ENCODE peak calls at places on chromosomes 2 and 18, in four cellular contexts. One of them, this sample, is unnamed.

GRCh38 chr2:82339805-82340204 is 2035.3 kb upstream of the LRRTM1 start:
- DNase-seq in HepG2: no peak
- DNase-seq in WTC11: no peak
- DNase-seq in K562: no peak
- DNase-seq in this sample: no peak

GRCh38 chr2:233122541-233122940 is 62.4 kb downstream of the INPP5D start:
- DNase-seq in HepG2: no peak
- DNase-seq in WTC11: no peak
- DNase-seq in K562: no peak
- DNase-seq in this sample: no peak

GRCh38 chr2:62458206-62459035 is 47.6 kb downstream of the TMEM17 start:
- DNase-seq in HepG2: no peak
- DNase-seq in WTC11: no peak
- DNase-seq in K562: no peak
- DNase-seq in this sample: no peak

GRCh38 chr2:222743263-222743865 is 71.9 kb downstream of the MOGAT1 start:
- DNase-seq in HepG2: no peak
- DNase-seq in WTC11: no peak
- DNase-seq in K562: no peak
- DNase-seq in this sample: no peak

GRCh38 chr2:9169310-9170107 is 37.1 kb upstream of the ASAP2 start:
- DNase-seq in HepG2: no peak
- DNase-seq in WTC11: no peak
- DNase-seq in K562: no peak
- DNase-seq in this sample: no peak

GRCh38 chr18:55588001-55588875 is at the start of gene TCF4:
- DNase-seq in HepG2: no peak
- DNase-seq in WTC11: peak
- DNase-seq in K562: peak
- DNase-seq in this sample: no peak

GRCh38 chr18:7809455-7809854 is 242.3 kb downstream of the PTPRM start:
- DNase-seq in HepG2: no peak
- DNase-seq in WTC11: no peak
- DNase-seq in K562: no peak
- DNase-seq in this sample: no peak

GRCh38 chr2:232310189-232310588 is 68.4 kb upstream of the ALPP start:
- DNase-seq in HepG2: no peak
- DNase-seq in WTC11: no peak
- DNase-seq in K562: no peak
- DNase-seq in this sample: no peak

GRCh38 chr2:69237070-69237670 is 149.9 kb downstream of the GFPT1 start:
- DNase-seq in HepG2: no peak
- DNase-seq in WTC11: no peak
- DNase-seq in K562: no peak
- DNase-seq in this sample: no peak

GRCh38 chr2:186460465-186460864 is 25.6 kb upstream of the ZC3H15 start:
- DNase-seq in HepG2: peak
- DNase-seq in WTC11: no peak
- DNase-seq in K562: no peak
- DNase-seq in this sample: no peak

GRCh38 chr18:22813648-22814328 is 119.3 kb upstream of the RBBP8 start:
- DNase-seq in HepG2: peak
- DNase-seq in WTC11: no peak
- DNase-seq in K562: peak
- DNase-seq in this sample: no peak

GRCh38 chr2:178333851-178334250 is 117.1 kb downstream of the PRKRA start:
- DNase-seq in HepG2: no peak
- DNase-seq in WTC11: no peak
- DNase-seq in K562: no peak
- DNase-seq in this sample: no peak

GRCh38 chr2:183519371-183520056 is 395.3 kb downstream of the NUP35 start:
- DNase-seq in HepG2: no peak
- DNase-seq in WTC11: no peak
- DNase-seq in K562: no peak
- DNase-seq in this sample: no peak

GRCh38 chr18:23071285-23071684 is 64.0 kb upstream of the CABLES1 start:
- DNase-seq in HepG2: no peak
- DNase-seq in WTC11: no peak
- DNase-seq in K562: no peak
- DNase-seq in this sample: peak

GRCh38 chr2:238493411-238493810 is 66.7 kb downstream of the ASB1 start:
- DNase-seq in HepG2: no peak
- DNase-seq in WTC11: no peak
- DNase-seq in K562: no peak
- DNase-seq in this sample: no peak

GRCh38 chr18:75681538-75682115 is 254.1 kb upstream of the SMIM21 start:
- DNase-seq in HepG2: no peak
- DNase-seq in WTC11: no peak
- DNase-seq in K562: no peak
- DNase-seq in this sample: no peak

GRCh38 chr18:75679347-75679746 is 251.8 kb upstream of the SMIM21 start:
- DNase-seq in HepG2: no peak
- DNase-seq in WTC11: no peak
- DNase-seq in K562: no peak
- DNase-seq in this sample: no peak

GRCh38 chr18:75683426-75683825 is 255.9 kb upstream of the SMIM21 start:
- DNase-seq in HepG2: no peak
- DNase-seq in WTC11: no peak
- DNase-seq in K562: no peak
- DNase-seq in this sample: no peak

DNA sequence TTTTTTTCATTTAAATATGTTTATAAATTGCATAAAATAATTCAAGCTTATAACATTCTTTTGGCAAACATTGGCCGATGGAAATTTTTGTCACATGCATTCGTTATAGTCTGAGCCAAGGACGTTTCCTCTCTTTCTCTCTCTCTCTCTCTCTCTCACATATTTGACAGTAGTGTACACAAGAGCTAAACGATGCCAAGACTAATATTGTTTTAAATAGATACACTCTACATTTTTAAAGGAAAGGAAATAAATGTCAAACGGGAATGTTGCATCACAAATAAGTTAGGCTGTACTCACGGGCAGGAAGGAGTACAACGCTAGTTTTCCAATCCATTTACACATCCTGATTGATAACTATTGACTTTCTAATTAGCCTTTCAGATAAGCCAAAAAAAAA is 251.2 kb upstream of the SMIM21 start:
- DNase-seq in HepG2: no peak
- DNase-seq in WTC11: no peak
- DNase-seq in K562: no peak
- DNase-seq in this sample: no peak
- TF ChIP-seq TCF7 in HepG2: no peak
- TF ChIP-seq TCF7 in WTC11: no peak
- TF ChIP-seq TCF7 in K562: no peak
- TF ChIP-seq TCF7 in this sample: no peak

GRCh38 chr2:111244864-111245263 is 124.2 kb downstream of the BCL2L11 start:
- DNase-seq in HepG2: no peak
- DNase-seq in WTC11: no peak
- DNase-seq in K562: no peak
- DNase-seq in this sample: no peak
- TF ChIP-seq CREB1 in HepG2: no peak
- TF ChIP-seq CREB1 in WTC11: no peak
- TF ChIP-seq CREB1 in K562: no peak
- TF ChIP-seq CREB1 in this sample: no peak

GRCh38 chr2:200860092-200860795 is 4.2 kb downstream of the CLK1 start:
- DNase-seq in HepG2: no peak
- DNase-seq in WTC11: no peak
- DNase-seq in K562: no peak
- DNase-seq in this sample: no peak
- TF ChIP-seq TCF7 in HepG2: no peak
- TF ChIP-seq TCF7 in WTC11: no peak
- TF ChIP-seq TCF7 in K562: no peak
- TF ChIP-seq TCF7 in this sample: no peak

GRCh38 chr2:197102202-197102601 is 175.7 kb upstream of the PGAP1 start:
- DNase-seq in HepG2: no peak
- DNase-seq in WTC11: no peak
- DNase-seq in K562: no peak
- DNase-seq in this sample: no peak
- TF ChIP-seq CREB1 in HepG2: no peak
- TF ChIP-seq CREB1 in WTC11: no peak
- TF ChIP-seq CREB1 in K562: no peak
- TF ChIP-seq CREB1 in this sample: no peak

DNA sequence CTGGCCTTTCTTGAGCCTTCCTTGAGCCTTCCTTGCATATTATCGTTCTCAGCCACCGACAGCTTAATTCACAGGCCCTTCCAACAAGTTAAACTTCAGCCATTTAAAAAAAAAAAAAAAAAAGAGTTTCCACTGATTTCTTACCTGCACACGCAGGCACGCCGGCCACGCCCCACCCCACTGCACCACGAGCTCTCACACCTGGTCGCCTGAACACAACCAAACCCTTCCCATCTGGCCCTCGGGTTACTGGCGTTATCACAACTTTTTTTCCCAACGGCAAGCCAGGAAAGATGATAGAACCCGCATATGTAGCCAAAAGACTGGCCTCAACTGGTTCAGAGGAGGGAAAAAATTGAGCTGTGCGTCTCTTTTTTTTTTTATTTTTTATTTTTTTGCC is 23.2 kb downstream of the BCL11A start:
- DNase-seq in HepG2: no peak
- DNase-seq in WTC11: no peak
- DNase-seq in K562: no peak
- DNase-seq in this sample: no peak
- TF ChIP-seq TCF7 in HepG2: no peak
- TF ChIP-seq TCF7 in WTC11: no peak
- TF ChIP-seq TCF7 in K562: no peak
- TF ChIP-seq TCF7 in this sample: no peak

GRCh38 chr2:72116081-72116533 is 31.6 kb downstream of the CYP26B1 start:
- DNase-seq in HepG2: no peak
- DNase-seq in WTC11: peak
- DNase-seq in K562: peak
- DNase-seq in this sample: no peak
- TF ChIP-seq CREB1 in HepG2: no peak
- TF ChIP-seq CREB1 in WTC11: no peak
- TF ChIP-seq CREB1 in K562: no peak
- TF ChIP-seq CREB1 in this sample: no peak